ENCODE peak calls at places on chromosome 5, in seven cellular contexts. A is cardiac muscle cell, Z is upper lobe of right lung, C is endodermal cell, V is GM23338, H is AG04449, M is astrocyte of the spinal cord. S is an unnamed sample.
A peak's percentile ranks its signal among the peaks of the same experiment; 100 is the strongest.

GRCh38 chr5:95621839-95622629 is 2.1 kb downstream of the GPR150 start:
- DNase-seq in A (no peak), Z (no peak), C (no peak), V (no peak), H (no peak), M (no peak), S (no peak)

GRCh38 chr5:177458912-177459350 is 12.3 kb downstream of the PRR7 start:
- DNase-seq in A (no peak), Z (no peak), C (peak; percentile 74), V (peak; percentile 61), H (no peak), M (no peak), S (no peak)

GRCh38 chr5:172782169-172783039 is 11.4 kb upstream of the DUSP1 start:
- DNase-seq in A (no peak), Z (no peak), C (no peak), V (no peak), H (no peak), M (peak; percentile 58), S (no peak)

GRCh38 chr5:138180183-138180782 is 1.4 kb downstream of the KIF20A start:
- DNase-seq in A (peak; percentile 57), Z (no peak), C (no peak), V (peak; percentile 52), H (peak; percentile 3), M (peak; percentile 64), S (peak; percentile 31)

GRCh38 chr5:160327829-160328228 is 15.5 kb upstream of the CCNJL start:
- DNase-seq in A (peak; percentile 13), Z (no peak), C (no peak), V (no peak), H (no peak), M (no peak), S (no peak)

GRCh38 chr5:15664961-15665360 is 165.0 kb downstream of the FBXL7 start:
- DNase-seq in A (no peak), Z (no peak), C (no peak), V (no peak), H (no peak), M (peak; percentile 53), S (no peak)

GRCh38 chr5:176647870-176648466 is 684 bp downstream of the TSPAN17 start:
- DNase-seq in A (peak; percentile 54), Z (peak; percentile 85), C (peak; percentile 77), V (peak; percentile 43), H (no peak), M (peak; percentile 32), S (no peak)

GRCh38 chr5:169753795-169754194 is 116.7 kb downstream of the DOCK2 start:
- DNase-seq in A (no peak), Z (no peak), C (no peak), V (no peak), H (peak; percentile 71), M (peak; percentile 38), S (no peak)

GRCh38 chr5:101679816-101680215 is 616.3 kb downstream of the SLCO4C1 start:
- DNase-seq in A (no peak), Z (no peak), C (no peak), V (no peak), H (no peak), M (peak; percentile 18), S (no peak)

GRCh38 chr5:76608833-76609232 is 14.4 kb downstream of the F2RL2 start:
- DNase-seq in A (no peak), Z (no peak), C (no peak), V (no peak), H (no peak), M (peak; percentile 56), S (no peak)

GRCh38 chr5:140969880-140970279 is 3.6 kb downstream of the PCDHAC2 start:
- DNase-seq in A (no peak), Z (no peak), C (no peak), V (no peak), H (no peak), M (no peak), S (no peak)

GRCh38 chr5:157271740-157272271 is 5.9 kb downstream of the CYFIP2 start:
- DNase-seq in A (no peak), Z (no peak), C (no peak), V (no peak), H (no peak), M (no peak), S (no peak)

GRCh38 chr5:133807348-133807747 is 161.1 kb downstream of the C5orf15 start:
- DNase-seq in A (no peak), Z (no peak), C (no peak), V (no peak), H (no peak), M (no peak), S (no peak)

GRCh38 chr5:177445052-177446016 is 1.3 kb upstream of the PRR7 start:
- DNase-seq in A (no peak), Z (no peak), C (no peak), V (no peak), H (no peak), M (no peak), S (no peak)

GRCh38 chr5:176178789-176179188 is 59.4 kb upstream of the SIMC1 start:
- DNase-seq in A (no peak), Z (no peak), C (peak; percentile 49), V (no peak), H (no peak), M (no peak), S (no peak)

GRCh38 chr5:81948349-81948748 is 23.5 kb upstream of the ATG10 start:
- DNase-seq in A (no peak), Z (no peak), C (no peak), V (no peak), H (no peak), M (peak; percentile 10), S (no peak)

GRCh38 chr5:103367722-103368121 is 109.2 kb downstream of the MACIR start:
- DNase-seq in A (no peak), Z (no peak), C (no peak), V (no peak), H (no peak), M (no peak), S (no peak)

GRCh38 chr5:130316971-130317421 is 412.7 kb downstream of the CHSY3 start:
- DNase-seq in A (no peak), Z (no peak), C (peak; percentile 53), V (no peak), H (no peak), M (peak; percentile 12), S (peak; percentile 73)

GRCh38 chr5:68770566-68770965 is 323.2 kb upstream of the SLC30A5 start:
- DNase-seq in A (no peak), Z (no peak), C (no peak), V (no peak), H (no peak), M (no peak), S (no peak)

GRCh38 chr5:133525048-133525447 is 87.3 kb downstream of the FSTL4 start:
- DNase-seq in A (no peak), Z (no peak), C (no peak), V (no peak), H (no peak), M (no peak), S (no peak)

GRCh38 chr5:127203818-127204217 is 86.8 kb upstream of the MEGF10 start:
- DNase-seq in A (no peak), Z (no peak), C (no peak), V (no peak), H (peak; percentile 10), M (peak; percentile 80), S (no peak)

GRCh38 chr5:60357302-60357701 is 342.7 kb downstream of the DEPDC1B start:
- DNase-seq in A (no peak), Z (no peak), C (no peak), V (no peak), H (no peak), M (no peak), S (no peak)
- H3K4me3 ChIP-seq in A (no peak overlapping the region), Z (no peak overlapping the region), C (no peak overlapping the region), V (no peak overlapping the region), H (no peak overlapping the region), M (no peak overlapping the region), S (no peak overlapping the region)

DNA sequence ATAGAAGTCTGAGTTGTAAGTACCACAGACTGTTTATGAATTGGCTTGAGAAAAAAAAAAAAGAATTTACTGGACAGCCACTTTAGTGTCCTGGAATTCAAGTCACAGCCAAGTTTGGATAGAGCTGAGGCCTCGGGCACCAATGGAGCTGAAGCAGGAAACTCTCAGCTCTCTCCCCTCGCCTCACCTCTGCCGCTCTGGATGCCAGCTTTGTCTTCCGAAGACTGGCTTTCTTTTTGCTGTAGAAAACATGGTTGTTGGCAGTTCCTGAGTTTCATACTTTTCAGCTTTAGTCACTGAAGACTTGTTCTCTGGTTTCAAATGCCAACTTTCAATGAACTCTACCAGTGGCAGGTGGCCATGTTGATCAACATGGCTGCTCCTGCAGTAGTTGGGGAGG is 142.1 kb downstream of the SNX18 start:
- DNase-seq in A (no peak), Z (no peak), C (no peak), V (no peak), H (no peak), M (no peak), S (no peak)
- H3K4me3 ChIP-seq in A (no peak overlapping the region), Z (no peak overlapping the region), C (no peak overlapping the region), V (no peak overlapping the region), H (no peak overlapping the region), M (no peak overlapping the region), S (no peak overlapping the region)

GRCh38 chr5:27476356-27476988 is 438.1 kb upstream of the CDH9 start:
- DNase-seq in A (no peak), Z (no peak), C (no peak), V (no peak), H (no peak), M (no peak), S (no peak)
- H3K4me3 ChIP-seq in A (no peak overlapping the region), Z (no peak overlapping the region), C (peak overlapping the region; percentile 85), V (no peak overlapping the region), H (no peak overlapping the region), M (no peak overlapping the region), S (no peak overlapping the region)

GRCh38 chr5:107571621-107572489 is 98.9 kb downstream of the EFNA5 start:
- DNase-seq in A (peak; percentile 93), Z (peak; percentile 95), C (peak; percentile 99), V (peak; percentile 97), H (no peak), M (peak; percentile 96), S (peak; percentile 96)

GRCh38 chr5:107567901-107568671 is 102.7 kb downstream of the EFNA5 start:
- DNase-seq in A (no peak), Z (no peak), C (no peak), V (no peak), H (no peak), M (no peak), S (no peak)

GRCh38 chr5:107566537-107566875 is 104.2 kb downstream of the EFNA5 start:
- DNase-seq in A (no peak), Z (no peak), C (no peak), V (no peak), H (no peak), M (no peak), S (no peak)

GRCh38 chr5:107572800-107573368 is 97.9 kb downstream of the EFNA5 start:
- DNase-seq in A (no peak), Z (no peak), C (no peak), V (no peak), H (no peak), M (no peak), S (no peak)

DNA sequence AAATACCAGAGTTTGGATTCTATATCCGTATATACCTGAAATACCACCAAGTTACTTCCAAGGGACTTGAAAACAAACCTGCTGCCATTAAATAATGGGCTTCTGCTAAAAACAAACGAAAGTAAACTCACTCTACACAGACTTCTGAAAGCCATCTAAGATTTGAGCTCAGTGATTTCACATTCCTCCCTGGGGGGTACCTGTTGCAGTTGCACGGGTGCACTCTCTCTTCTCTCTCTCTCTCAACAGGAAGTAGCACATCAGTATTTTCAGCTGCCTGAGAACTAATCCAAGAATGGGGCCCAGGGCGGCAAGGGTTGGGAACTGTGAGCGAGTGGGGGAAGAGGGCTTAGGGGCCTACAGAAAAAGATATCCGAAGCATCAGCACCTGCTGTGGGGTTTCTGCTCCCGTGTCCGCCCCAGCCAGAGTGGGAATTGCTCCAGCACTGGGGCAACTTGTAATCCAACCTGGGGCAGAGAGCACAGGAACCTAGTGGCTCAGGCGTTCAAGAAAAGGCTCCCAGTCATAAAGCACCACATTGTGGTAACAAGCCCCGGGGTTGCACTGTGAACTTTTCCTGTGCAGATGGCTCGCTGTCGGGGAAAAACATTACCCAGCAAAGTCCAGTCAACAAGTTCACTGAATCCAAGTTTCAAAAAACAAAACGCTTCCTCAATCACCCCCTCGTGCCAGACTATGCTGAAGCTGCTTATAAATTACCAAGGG is 99.8 kb downstream of the EFNA5 start:
- DNase-seq in A (no peak), Z (no peak), C (peak; percentile 80), V (peak; percentile 55), H (no peak), M (no peak), S (no peak)
- H3K4me3 ChIP-seq in A (no peak overlapping the region), Z (peak overlapping the region; percentile 51), C (peak overlapping the region; percentile 76), V (no peak overlapping the region), H (no peak overlapping the region), M (no peak overlapping the region), S (no peak overlapping the region)